ENCODE peak calls at places on chromosomes 5 and 9, in four cellular contexts. Z is LoVo, U is left ventricle myocardium inferior, J is B cell. X is an unnamed sample.

GRCh38 chr9:106893088-106893487 is 30.1 kb downstream of the ZNF462 start:
- DNase-seq in Z (peak), J (no peak), U (no peak), X (peak)

GRCh38 chr5:164818440-164818839 is 1313.0 kb downstream of the MAT2B start:
- DNase-seq in Z (no peak), J (no peak), U (no peak), X (no peak)

GRCh38 chr9:37917801-37918664 is 14.1 kb upstream of the SLC25A51 start:
- DNase-seq in U (no peak), J (no peak), Z (no peak), X (no peak)

GRCh38 chr9:109799792-109800191 is 19.8 kb downstream of the PALM2AKAP2 start:
- DNase-seq in Z (no peak), J (no peak), U (no peak), X (peak)

GRCh38 chr9:36560813-36561212 is 11.9 kb upstream of the MELK start:
- DNase-seq in J (no peak), Z (no peak), U (no peak), X (no peak)

GRCh38 chr9:123863164-123863855 is 66.6 kb downstream of the DENND1A start:
- DNase-seq in U (no peak), Z (no peak), J (no peak), X (no peak)

GRCh38 chr5:132203464-132203818 is 24.2 kb downstream of the P4HA2 start:
- DNase-seq in J (no peak), U (no peak), Z (no peak), X (no peak)

GRCh38 chr9:115008536-115008935 is 78.1 kb upstream of the TNFSF8 start:
- DNase-seq in J (no peak), U (no peak), Z (no peak), X (peak)

GRCh38 chr5:139747583-139748504 is 47.8 kb upstream of the PSD2 start:
- DNase-seq in J (peak), U (peak), Z (no peak), X (no peak)

GRCh38 chr9:104586496-104587180 is 12.6 kb downstream of the OR13C5 start:
- DNase-seq in J (no peak), U (no peak), Z (no peak), X (no peak)

GRCh38 chr5:160438316-160439204 is 16.9 kb downstream of the PTTG1 start:
- DNase-seq in Z (peak), J (peak), U (no peak), X (peak)